ENCODE peak calls at places on chromosomes 2 and 18, in four cellular contexts. D is left ventricle myocardium inferior, H is fibroblast of lung, A is lower lobe of right lung. P is an unnamed sample.

GRCh38 chr18:35770360-35770759 is 188.8 kb downstream of the GALNT1 start:
- DNase-seq in D (no peak), H (no peak), A (no peak), P (no peak)

GRCh38 chr2:126527836-126528490 is 128.0 kb upstream of the GYPC start:
- DNase-seq in D (peak; percentile 65), H (peak; percentile 13), A (peak; percentile 49), P (peak; percentile 56)

GRCh38 chr2:46998551-46998950 is 82.9 kb upstream of the MCFD2 start:
- DNase-seq in D (no peak), H (no peak), A (no peak), P (no peak)

GRCh38 chr18:62199629-62200028 is 12.6 kb downstream of the RELCH start:
- DNase-seq in D (no peak), H (no peak), A (no peak), P (no peak)

GRCh38 chr2:135960598-135961551 is 24.6 kb downstream of the DARS1 start:
- DNase-seq in D (no peak), H (peak; percentile 80), A (no peak), P (no peak)

GRCh38 chr18:26089247-26090129 is 925 bp downstream of the SS18 start:
- DNase-seq in D (no peak), H (peak; percentile 48), A (no peak), P (no peak)

GRCh38 chr2:163347982-163348842 is 387.6 kb downstream of the FIGN start:
- DNase-seq in D (peak; percentile 75), H (peak; percentile 96), A (peak; percentile 63), P (peak; percentile 63)

GRCh38 chr2:135742307-135742838 is 718 bp downstream of the UBXN4 start:
- DNase-seq in D (peak; percentile 32), H (peak; percentile 75), A (no peak), P (peak; percentile 39)

GRCh38 chr2:101697124-101697793 is at the start of gene MAP4K4:
- DNase-seq in D (peak; percentile 92), H (peak; percentile 82), A (peak; percentile 86), P (peak; percentile 82)

GRCh38 chr18:30358545-30358944 is 684.0 kb downstream of the DSC3 start:
- DNase-seq in D (no peak), H (peak; percentile 37), A (no peak), P (no peak)

GRCh38 chr2:108377815-108378630 is at the start of gene SULT1C4:
- DNase-seq in D (peak; percentile 58), H (peak; percentile 34), A (peak; percentile 57), P (peak; percentile 41)

GRCh38 chr18:11251229-11251890 is 102.0 kb upstream of the PIEZO2 start:
- DNase-seq in D (no peak), H (peak; percentile 59), A (no peak), P (no peak)

GRCh38 chr2:32812316-32812715 is 134.4 kb upstream of the LTBP1 start:
- DNase-seq in D (no peak), H (no peak), A (no peak), P (no peak)

GRCh38 chr2:43070039-43070438 is 156.4 kb downstream of the ZFP36L2 start:
- DNase-seq in D (peak; percentile 79), H (no peak), A (no peak), P (no peak)

GRCh38 chr2:64408031-64408430 is 45.9 kb upstream of the LGALSL start:
- DNase-seq in D (no peak), H (no peak), A (no peak), P (no peak)

GRCh38 chr18:13269599-13270011 is 51.0 kb downstream of the LDLRAD4 start:
- DNase-seq in D (peak; percentile 40), H (peak; percentile 40), A (no peak), P (no peak)

GRCh38 chr2:234544659-234545611 is 48.1 kb upstream of the ARL4C start:
- DNase-seq in D (peak; percentile 33), H (peak; percentile 65), A (peak; percentile 69), P (peak; percentile 65)

GRCh38 chr2:11530864-11531451 is 2.9 kb upstream of the GREB1 start:
- DNase-seq in D (no peak), H (no peak), A (no peak), P (no peak)

GRCh38 chr2:58594175-58594574 is 353.1 kb upstream of the FANCL start:
- DNase-seq in D (no peak), H (no peak), A (no peak), P (no peak)

GRCh38 chr18:69580107-69580506 is 179.4 kb downstream of the DOK6 start:
- DNase-seq in D (no peak), H (no peak), A (no peak), P (no peak)

GRCh38 chr2:109433926-109434325 is 179.8 kb downstream of the SEPTIN10 start:
- DNase-seq in D (no peak), H (no peak), A (no peak), P (no peak)

GRCh38 chr2:206112108-206112507 is 26.1 kb upstream of the INO80D start:
- DNase-seq in D (no peak), H (peak; percentile 13), A (no peak), P (no peak)

GRCh38 chr2:138536740-138537139 is 35.2 kb downstream of the SPOPL start:
- DNase-seq in D (no peak), H (no peak), A (no peak), P (no peak)

GRCh38 chr18:10852610-10853303 is 296.6 kb downstream of the PIEZO2 start:
- DNase-seq in D (no peak), H (no peak), A (no peak), P (no peak)

GRCh38 chr2:95043300-95043786 is 17.8 kb downstream of the MAL start:
- DNase-seq in D (peak; percentile 92), H (peak; percentile 78), A (peak; percentile 72), P (peak; percentile 78)

GRCh38 chr2:99395589-99396130 is 58.5 kb downstream of the EIF5B start:
- DNase-seq in D (no peak), H (peak; percentile 58), A (no peak), P (no peak)

GRCh38 chr18:45014047-45014501 is 333.4 kb downstream of the SETBP1 start:
- DNase-seq in D (no peak), H (peak; percentile 90), A (no peak), P (peak; percentile 26)

GRCh38 chr2:155866477-155866876 is 466.0 kb downstream of the NR4A2 start:
- DNase-seq in D (no peak), H (no peak), A (no peak), P (no peak)
- H3K4me1 ChIP-seq in D (no peaks in the 10 kb centered on the region), H (no peaks in the 10 kb centered on the region), A (no peaks in the 10 kb centered on the region), P (no peaks in the 10 kb centered on the region)

DNA sequence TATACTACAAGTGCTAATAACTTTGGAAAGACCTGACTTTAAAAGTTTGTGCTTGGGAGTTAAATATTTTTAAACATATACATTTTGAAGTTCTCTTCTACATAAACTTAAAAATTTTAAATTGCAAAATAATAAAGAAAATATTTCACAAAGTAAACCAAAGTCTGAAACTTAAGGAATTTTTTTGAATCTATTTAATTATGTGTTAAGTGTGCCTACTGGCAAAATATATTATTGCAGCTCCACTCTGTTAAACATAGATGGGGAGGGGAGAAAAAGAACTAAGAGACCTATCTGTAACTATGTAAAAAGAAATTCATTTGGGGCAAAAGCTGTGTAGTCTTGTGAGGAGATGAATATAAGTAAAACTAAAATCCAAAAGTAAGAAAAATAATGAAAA is 133.3 kb upstream of the UBE2E3 start:
- DNase-seq in D (no peak), H (no peak), A (no peak), P (no peak)
- H3K4me1 ChIP-seq in D (no peaks in the 10 kb centered on the region), H (no peaks in the 10 kb centered on the region), A (no peaks in the 10 kb centered on the region), P (no peaks in the 10 kb centered on the region)

DNA sequence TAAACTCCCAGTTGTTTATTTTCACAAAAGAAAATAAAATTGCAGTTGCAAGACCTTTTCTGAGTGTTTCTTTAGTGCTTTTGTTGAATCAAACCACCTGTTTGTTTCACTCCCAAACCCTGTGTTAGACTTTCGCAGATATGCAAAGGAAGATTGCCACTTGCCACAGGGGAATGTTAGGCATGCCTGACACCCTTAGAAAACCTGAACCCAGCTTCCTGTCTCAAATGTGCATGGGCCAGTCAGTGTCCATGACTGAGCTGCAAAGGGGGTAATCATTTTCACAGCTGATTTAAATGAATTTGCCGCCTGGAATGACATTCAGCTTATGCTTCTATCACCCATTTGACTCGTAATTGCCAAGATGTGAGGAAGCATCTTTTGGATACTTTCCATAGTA is 17.5 kb downstream of the TGOLN2 start:
- DNase-seq in D (no peak), H (peak; percentile 27), A (no peak), P (no peak)
- H3K4me1 ChIP-seq in D (peaks cover 45% of the 10 kb centered on the region), H (peaks cover 9% of the 10 kb centered on the region), A (peaks cover 26% of the 10 kb centered on the region), P (no peaks in the 10 kb centered on the region)

GRCh38 chr18:676747-677544 is 19.5 kb downstream of the TYMS start:
- DNase-seq in D (no peak), H (no peak), A (no peak), P (no peak)
- H3K4me1 ChIP-seq in D (peaks cover 32% of the 10 kb centered on the region), H (no peaks in the 10 kb centered on the region), A (no peaks in the 10 kb centered on the region), P (no peaks in the 10 kb centered on the region)